ENCODE peak calls at places on chromosomes 3 and 15, in five cellular contexts. N, O, T, Q and B are unnamed samples. For H3K4me1, the result is how much of the 10 kb centered on the place peaks cover.

GRCh38 chr3:129598484-129598883 is 8.0 kb downstream of the PLXND1 start:
- DNase-seq in N (no peak), O (no peak), T (no peak), Q (no peak), B (no peak)

GRCh38 chr15:57596978-57597377 is 5.3 kb downstream of the MYZAP start:
- DNase-seq in N (no peak), O (no peak), T (no peak), Q (no peak), B (no peak)

GRCh38 chr15:39426552-39427532 is 154.0 kb upstream of the THBS1 start:
- DNase-seq in N (peak), O (no peak), T (peak), Q (peak), B (peak)

GRCh38 chr3:66854752-66855151 is 143.4 kb upstream of the KBTBD8 start:
- DNase-seq in N (no peak), O (no peak), T (no peak), Q (no peak), B (no peak)

GRCh38 chr15:31013863-31014607 is 22.6 kb upstream of the MTMR10 start:
- DNase-seq in N (no peak), O (peak), T (no peak), Q (no peak), B (no peak)

GRCh38 chr15:32919749-32920414 is 202.1 kb downstream of the GREM1 start:
- DNase-seq in N (no peak), O (no peak), T (no peak), Q (no peak), B (no peak)

GRCh38 chr3:197027151-197027895 is 2.3 kb downstream of the MELTF start:
- DNase-seq in N (no peak), O (no peak), T (no peak), Q (no peak), B (no peak)

GRCh38 chr3:130992344-130992743 is 34.3 kb downstream of the ASTE1 start:
- DNase-seq in N (no peak), O (no peak), T (no peak), Q (no peak), B (no peak)

GRCh38 chr3:105436687-105437086 is 70.0 kb downstream of the ALCAM start:
- DNase-seq in N (no peak), O (no peak), T (no peak), Q (no peak), B (no peak)

GRCh38 chr3:155455765-155456164 is 162.3 kb upstream of the STRIT1 start:
- DNase-seq in N (no peak), O (no peak), T (no peak), Q (no peak), B (no peak)

GRCh38 chr15:71788646-71789579 is 21.4 kb upstream of the NR2E3 start:
- DNase-seq in N (peak), O (peak), T (no peak), Q (no peak), B (no peak)

GRCh38 chr3:147392083-147392916 is 14.0 kb downstream of the ZIC4 start:
- DNase-seq in N (no peak), O (peak), T (no peak), Q (peak), B (peak)

DNA sequence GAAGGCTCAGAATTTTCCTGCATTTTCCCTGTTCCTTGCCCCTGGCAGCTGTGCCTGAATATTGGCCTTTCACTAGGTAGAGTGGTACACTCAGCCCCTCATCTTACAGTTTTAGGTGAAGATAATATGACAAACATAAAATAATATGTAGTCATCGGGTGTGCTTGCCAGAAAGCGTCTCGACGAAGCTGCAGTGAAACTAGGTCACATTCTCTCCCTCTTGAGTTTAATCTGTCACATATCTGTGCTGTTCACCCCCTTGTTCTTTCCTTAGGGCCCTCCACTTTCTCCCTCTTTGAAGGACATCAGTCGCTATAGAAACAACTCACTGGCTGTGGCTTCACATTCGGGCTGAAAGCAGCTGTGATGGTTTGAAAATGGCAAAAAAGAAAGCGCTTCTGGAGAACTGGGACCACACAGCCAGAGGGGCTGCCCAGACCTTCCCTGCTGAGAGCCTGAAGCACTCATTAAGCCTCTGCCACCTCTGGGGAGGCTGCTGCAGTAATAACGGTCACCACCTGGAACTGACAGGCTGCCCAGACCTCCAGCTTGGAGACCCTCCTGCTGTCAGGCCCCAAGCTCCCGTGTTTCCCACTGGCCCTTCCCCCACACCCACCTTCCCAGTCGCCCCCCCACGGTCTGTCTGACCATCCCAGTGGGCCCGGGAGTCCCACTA is 50.3 kb downstream of the ABTB1 start:
- DNase-seq in N (no peak), O (no peak), T (no peak), Q (peak), B (no peak)
- H3K27ac ChIP-seq in N (peak), O (no peak), T (no peak), Q (no peak), B (no peak)

DNA sequence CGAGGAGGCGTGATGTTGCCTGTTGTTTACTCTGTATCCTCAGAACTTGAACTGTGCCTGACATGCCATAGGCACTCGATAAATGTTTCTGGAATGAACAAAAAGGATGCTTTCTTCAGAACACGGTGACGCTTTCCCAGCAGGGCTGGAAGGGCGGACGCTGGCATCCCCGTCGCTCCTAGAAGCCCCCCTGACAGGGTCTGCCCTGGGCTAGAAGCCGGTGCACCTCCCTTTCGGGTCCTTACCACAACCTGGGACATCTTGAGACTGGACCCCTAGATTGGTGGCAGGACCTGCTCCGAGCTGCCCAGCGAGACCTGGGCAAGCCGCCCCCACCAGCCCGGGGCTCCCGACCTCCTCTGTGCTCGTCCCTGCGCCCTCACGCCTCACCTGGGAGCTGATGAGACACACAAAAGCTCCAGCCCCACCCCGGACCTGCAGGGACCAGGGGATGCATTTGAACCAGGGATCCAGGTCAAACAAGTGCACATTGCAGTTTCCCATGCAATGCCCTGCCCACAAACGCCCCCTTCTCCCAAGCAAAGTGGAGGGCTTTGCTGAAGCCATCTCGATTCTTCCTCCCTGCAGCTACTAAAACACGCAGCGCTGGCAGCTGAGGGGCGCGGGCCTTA is 131.2 kb upstream of the MEF2A start:
- DNase-seq in N (peak), O (no peak), T (no peak), Q (no peak), B (no peak)
- H3K4me1 ChIP-seq in N (under half), O (under half), T (under half), Q (under half), B (under half)

DNA sequence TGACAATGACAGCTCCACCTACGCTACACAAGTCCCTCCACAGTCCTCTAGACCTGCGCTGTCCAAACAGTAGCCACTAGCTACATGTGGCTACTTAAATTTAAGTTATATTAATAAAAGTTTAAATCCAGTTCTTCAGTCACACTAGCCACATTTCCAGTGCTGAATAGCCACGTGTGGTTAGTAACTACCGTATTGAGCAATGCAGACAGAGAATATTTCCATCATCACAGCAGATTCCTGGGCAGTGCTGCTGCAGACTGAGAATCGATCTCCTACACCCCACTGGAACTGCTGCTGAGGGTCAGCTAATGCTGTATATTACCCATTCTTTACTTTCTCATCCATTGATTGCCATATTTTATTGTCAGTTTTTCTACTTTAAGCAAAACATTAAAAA is 40.9 kb downstream of the HDC start:
- DNase-seq in N (no peak), O (no peak), T (no peak), Q (no peak), B (no peak)
- H3K27ac ChIP-seq in N (no peak), O (no peak), T (no peak), Q (no peak), B (no peak)

GRCh38 chr3:127748754-127749327 is 73.5 kb downstream of the MGLL start:
- DNase-seq in N (no peak), O (no peak), T (no peak), Q (no peak), B (peak)
- H3K4me1 ChIP-seq in N (half or more), O (under half), T (under half), Q (half or more), B (half or more)

GRCh38 chr3:53994986-53995385 is 103.3 kb upstream of the SELENOK start:
- DNase-seq in N (no peak), O (no peak), T (no peak), Q (no peak), B (no peak)
- H3K27ac ChIP-seq in N (no peak), O (no peak), T (no peak), Q (no peak), B (no peak)

GRCh38 chr15:63042879-63043340 is 363 bp downstream of the TPM1 start:
- DNase-seq in N (no peak), O (peak), T (no peak), Q (peak), B (no peak)
- H3K4me1 ChIP-seq in N (under half), O (under half), T (under half), Q (under half), B (under half)

DNA sequence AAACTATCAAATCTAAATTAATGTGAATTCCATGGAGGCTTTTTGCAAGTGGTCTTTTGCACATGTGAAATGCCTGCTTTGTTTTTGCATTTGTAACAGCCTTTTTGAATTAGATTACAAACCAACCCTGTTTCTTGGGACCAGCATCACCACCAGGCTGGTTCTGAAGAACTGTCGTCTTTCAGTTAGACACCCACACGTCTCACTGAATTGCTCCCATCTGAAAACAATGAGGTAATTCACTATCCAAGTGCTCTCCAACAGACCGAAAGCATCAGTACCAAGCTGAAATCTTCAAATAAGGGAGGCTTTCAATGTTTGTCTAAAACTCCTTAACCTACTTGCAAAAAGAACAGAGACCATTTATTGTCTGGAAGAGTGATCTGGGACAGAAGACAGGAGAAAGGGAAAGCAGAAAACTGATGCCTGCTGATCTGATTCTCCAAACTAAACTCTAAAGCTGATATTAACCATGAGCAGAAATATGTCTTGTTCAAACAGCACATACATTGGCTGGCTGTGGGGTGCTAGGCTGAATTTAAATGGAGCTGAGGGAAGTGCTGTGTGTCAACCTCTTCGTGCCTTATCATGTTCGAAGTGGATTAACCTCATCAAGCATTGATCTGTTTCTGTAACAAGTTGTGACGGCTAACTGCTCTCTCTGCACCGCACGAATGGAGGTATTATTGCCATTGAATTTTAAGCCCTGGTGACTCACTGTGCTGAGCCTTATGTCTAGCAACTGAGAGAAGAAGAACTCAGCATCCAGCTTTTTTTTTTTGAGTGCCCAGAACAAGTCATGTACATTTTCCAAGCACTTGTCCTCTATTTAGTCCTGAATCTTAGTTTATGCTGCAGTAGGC is 213.7 kb upstream of the P2RY1 start:
- DNase-seq in N (no peak), O (no peak), T (no peak), Q (no peak), B (no peak)
- H3K27ac ChIP-seq in N (no peak), O (no peak), T (no peak), Q (no peak), B (no peak)

GRCh38 chr3:23743141-23743784 is 62.5 kb upstream of the UBE2E1 start:
- DNase-seq in N (no peak), O (no peak), T (no peak), Q (no peak), B (no peak)
- H3K4me1 ChIP-seq in N (under half), O (under half), T (under half), Q (under half), B (under half)

GRCh38 chr15:63043391-63044076 is 987 bp downstream of the TPM1 start:
- DNase-seq in N (no peak), O (peak), T (no peak), Q (peak), B (peak)
- H3K27ac ChIP-seq in N (peak), O (peak), T (no peak), Q (peak), B (peak)